ENCODE peak calls at places on chromosomes 12 and 14, in eight cellular contexts. M, O, A, Q, H, Y, V and E are unnamed samples.

GRCh38 chr12:56565510-56566101 is 44.0 kb downstream of the RBMS2 start:
- DNase-seq in M (no peak), H (peak), A (peak), O (peak), Y (peak), Q (no peak), V (peak), E (peak)

GRCh38 chr12:14999421-15000047 is 26.7 kb downstream of the PDE6H start:
- DNase-seq in V (no peak), O (no peak), H (no peak), M (peak), A (no peak), Q (peak), Y (no peak), E (no peak)

GRCh38 chr14:104361921-104362681 is 217.5 kb upstream of the C14orf180 start:
- DNase-seq in Y (no peak), V (no peak), H (no peak), O (peak), Q (no peak), A (no peak), M (no peak), E (no peak)

GRCh38 chr14:95222870-95223398 is 65.6 kb upstream of the DICER1 start:
- DNase-seq in V (no peak), M (no peak), Q (no peak), H (no peak), Y (no peak), O (no peak), A (no peak), E (no peak)

GRCh38 chr12:6067152-6067916 is 57.1 kb downstream of the VWF start:
- DNase-seq in H (peak), A (no peak), Q (no peak), M (peak), Y (peak), O (no peak), V (peak), E (no peak)

GRCh38 chr12:51911788-51912711 is 4.7 kb downstream of the ACVRL1 start:
- DNase-seq in Y (peak), H (peak), V (no peak), M (no peak), Q (no peak), A (no peak), O (peak), E (no peak)

GRCh38 chr12:24562761-24563392 is 386.0 kb downstream of the BCAT1 start:
- DNase-seq in V (peak), Y (peak), O (peak), M (no peak), H (peak), A (peak), Q (no peak), E (peak)

GRCh38 chr14:81400202-81400678 is at the start of gene STON2:
- DNase-seq in O (no peak), V (no peak), H (no peak), Y (peak), Q (peak), M (peak), A (no peak), E (peak)

GRCh38 chr12:11968516-11968915 is 102.2 kb upstream of the BCL2L14 start:
- DNase-seq in Q (no peak), O (no peak), A (no peak), V (no peak), H (no peak), M (no peak), Y (no peak), E (no peak)

GRCh38 chr12:68393398-68393797 is 61.2 kb upstream of the MDM1 start:
- DNase-seq in A (no peak), H (peak), M (no peak), O (no peak), Q (no peak), V (no peak), Y (no peak), E (no peak)

GRCh38 chr12:203462-204260 is 10.3 kb downstream of the SLC6A12 start:
- DNase-seq in M (no peak), V (peak), A (no peak), H (no peak), Y (no peak), O (no peak), Q (no peak), E (no peak)

GRCh38 chr14:64137657-64138290 is 156.4 kb downstream of the ESR2 start:
- DNase-seq in H (peak), V (peak), A (peak), Y (no peak), O (no peak), M (no peak), Q (no peak), E (no peak)

GRCh38 chr14:42222924-42223471 is 616.3 kb downstream of the LRFN5 start:
- DNase-seq in A (peak), Y (peak), H (no peak), V (no peak), Q (no peak), O (no peak), M (peak), E (no peak)

GRCh38 chr12:85527192-85527591 is 247.2 kb downstream of the ALX1 start:
- DNase-seq in Y (no peak), A (no peak), O (no peak), Q (no peak), M (no peak), V (no peak), H (no peak), E (no peak)

GRCh38 chr14:95513261-95513660 is 3.2 kb downstream of the SYNE3 start:
- DNase-seq in H (no peak), A (no peak), Q (no peak), M (no peak), V (no peak), O (no peak), Y (no peak), E (no peak)

GRCh38 chr12:57135487-57135886 is 7.2 kb downstream of the LRP1 start:
- DNase-seq in A (no peak), M (no peak), Y (no peak), V (peak), O (no peak), H (no peak), Q (no peak), E (no peak)

GRCh38 chr14:84857571-84857970 is 672.4 kb upstream of the FLRT2 start:
- DNase-seq in H (no peak), Q (no peak), O (no peak), M (peak), V (no peak), Y (no peak), A (no peak), E (no peak)

GRCh38 chr14:21074398-21075272 is 4.5 kb downstream of the ARHGEF40 start:
- DNase-seq in V (no peak), Q (no peak), M (no peak), Y (no peak), H (no peak), A (no peak), O (no peak), E (no peak)

GRCh38 chr14:105495990-105496830 is 5.2 kb downstream of the TEDC1 start:
- DNase-seq in O (peak), Y (no peak), M (no peak), V (peak), H (no peak), A (no peak), Q (no peak), E (no peak)

GRCh38 chr14:94001501-94002396 is 4.6 kb downstream of the CCDC197 start:
- DNase-seq in Q (peak), A (peak), M (peak), H (peak), Y (peak), O (peak), V (peak), E (peak)

GRCh38 chr14:29243355-29243754 is 476.8 kb downstream of the FOXG1 start:
- DNase-seq in H (peak), M (no peak), O (no peak), A (no peak), Y (no peak), V (no peak), Q (no peak), E (no peak)

GRCh38 chr12:84912191-84913142 is at the start of gene SLC6A15:
- DNase-seq in A (peak), M (peak), H (peak), Q (no peak), O (peak), Y (peak), V (peak), E (peak)

GRCh38 chr12:88628856-88629509 is 48.7 kb upstream of the KITLG start:
- DNase-seq in Y (no peak), M (no peak), H (no peak), V (no peak), Q (no peak), O (no peak), A (no peak), E (no peak)

GRCh38 chr12:96132819-96133218 is 61.4 kb upstream of the ELK3 start:
- DNase-seq in M (no peak), A (peak), O (no peak), Y (no peak), Q (no peak), H (peak), V (no peak), E (peak)

GRCh38 chr12:57844725-57845477 is 1.6 kb downstream of the CTDSP2 start:
- DNase-seq in A (peak), V (peak), M (peak), O (peak), H (no peak), Q (peak), Y (peak), E (peak)

GRCh38 chr14:71142375-71143038 is 235.2 kb downstream of the PCNX1 start:
- DNase-seq in M (no peak), Q (no peak), V (no peak), O (no peak), H (peak), A (peak), Y (no peak), E (peak)

GRCh38 chr12:77777274-77777673 is 53.4 kb upstream of the NAV3 start:
- DNase-seq in M (no peak), V (no peak), Q (no peak), A (no peak), O (no peak), H (peak), Y (no peak), E (no peak)

GRCh38 chr14:51293926-51294290 is 53.9 kb downstream of the TMX1 start:
- DNase-seq in O (no peak), A (no peak), H (no peak), V (no peak), Y (no peak), Q (no peak), M (no peak), E (no peak)

GRCh38 chr12:89040146-89040964 is 311.9 kb downstream of the DUSP6 start:
- DNase-seq in M (no peak), V (peak), O (peak), Y (no peak), A (peak), Q (no peak), H (no peak), E (peak)

DNA sequence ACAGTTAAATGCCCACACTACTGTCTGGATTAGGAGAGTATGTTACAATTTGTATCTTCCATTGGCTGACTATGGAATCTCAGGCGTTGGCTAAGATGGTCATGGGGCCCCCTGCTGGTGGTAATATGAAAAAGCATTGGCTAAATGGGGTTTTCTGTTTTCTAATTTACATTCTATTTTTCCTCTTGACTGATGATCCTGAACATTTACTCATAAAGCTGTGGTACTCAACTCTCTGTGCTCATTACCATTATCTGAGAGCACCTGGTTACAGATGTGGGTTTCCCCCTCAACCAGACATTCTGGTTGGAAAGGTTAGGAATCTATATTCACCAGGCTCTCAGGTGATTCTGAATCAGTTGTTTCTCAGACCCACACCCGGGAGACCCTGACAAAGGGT is 64.8 kb downstream of the WSCD2 start:
- DNase-seq in V (peak), Y (no peak), M (peak), A (peak), O (no peak), H (peak), Q (no peak), E (peak)
- TF ChIP-seq CTCF in V (peak), Y (peak), M (peak), A (peak), O (peak), H (peak), Q (peak), E (peak)

DNA sequence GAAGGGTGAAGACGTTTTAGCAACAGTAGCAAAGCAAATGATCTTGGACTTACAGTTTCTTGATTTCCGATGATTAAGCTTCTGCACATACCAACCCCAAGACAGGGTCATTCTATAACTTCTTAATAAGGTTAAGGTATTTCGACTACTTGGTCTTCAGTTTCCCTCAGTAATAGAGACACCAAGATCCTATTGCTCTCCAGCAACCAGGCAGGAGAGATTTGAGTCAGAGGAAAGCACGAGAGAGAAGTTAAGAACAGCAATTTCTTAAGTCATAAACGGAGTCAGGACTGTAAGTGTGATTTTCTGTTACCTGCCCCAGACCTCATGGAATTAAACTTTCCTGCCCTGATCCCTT is 215.6 kb downstream of the TTC8 start:
- DNase-seq in Y (no peak), O (no peak), M (no peak), V (no peak), Q (no peak), H (no peak), A (no peak), E (no peak)
- TF ChIP-seq CTCF in Y (no peak), O (no peak), M (no peak), V (no peak), Q (no peak), H (no peak), A (no peak), E (no peak)

GRCh38 chr12:108633534-108634224 is at the start of gene SELPLG:
- DNase-seq in Y (peak), Q (no peak), V (no peak), A (peak), M (no peak), H (no peak), O (peak), E (peak)
- TF ChIP-seq CTCF in Y (no peak), Q (no peak), V (no peak), A (peak), M (no peak), H (no peak), O (no peak), E (no peak)

GRCh38 chr12:27969901-27970390 is 2.6 kb downstream of the PTHLH start:
- DNase-seq in M (peak), A (peak), H (peak), Q (no peak), V (peak), Y (peak), O (peak), E (peak)
- TF ChIP-seq CTCF in M (peak), A (no peak), H (no peak), Q (peak), V (no peak), Y (no peak), O (no peak), E (no peak)

DNA sequence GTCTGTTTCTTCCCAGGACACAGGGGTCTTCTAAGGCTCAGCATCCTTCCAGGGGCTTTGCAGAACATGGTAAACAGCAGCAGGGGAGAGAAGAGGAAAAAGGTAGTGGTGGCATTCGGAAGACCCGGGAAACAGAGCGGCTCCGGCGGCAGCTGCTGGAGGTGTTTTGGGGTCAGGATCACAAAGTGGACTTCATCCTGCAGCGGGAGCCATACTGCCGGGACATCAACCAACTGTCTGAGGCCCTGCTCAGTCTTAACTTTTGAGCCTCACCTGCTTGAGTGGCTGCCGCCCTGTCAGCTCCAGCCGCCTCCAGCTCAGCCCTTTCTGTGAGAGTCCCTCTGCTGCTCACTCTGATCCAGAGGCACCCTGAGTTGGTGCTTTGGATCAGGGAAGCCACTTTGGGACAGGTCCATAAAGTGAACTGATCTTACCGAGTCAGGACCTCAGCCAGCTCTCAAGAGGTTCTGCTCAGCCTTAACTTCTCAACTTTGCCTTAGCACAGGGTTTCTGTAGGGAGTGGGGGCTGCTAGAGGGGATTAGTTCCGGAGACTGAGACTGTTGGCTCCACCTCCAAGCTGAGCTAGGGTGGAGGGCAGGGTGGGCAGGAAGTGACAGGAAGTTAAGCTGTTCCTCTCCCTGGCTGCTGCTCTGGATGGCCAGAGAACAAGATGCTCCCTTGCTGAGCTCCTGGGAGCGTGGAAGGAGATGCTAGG is 5.4 kb downstream of the SDR39U1 start:
- DNase-seq in Q (no peak), H (peak), M (no peak), O (no peak), A (no peak), V (no peak), Y (no peak), E (no peak)
- TF ChIP-seq CTCF in Q (no peak), H (no peak), M (peak), O (no peak), A (no peak), V (peak), Y (peak), E (peak)

DNA sequence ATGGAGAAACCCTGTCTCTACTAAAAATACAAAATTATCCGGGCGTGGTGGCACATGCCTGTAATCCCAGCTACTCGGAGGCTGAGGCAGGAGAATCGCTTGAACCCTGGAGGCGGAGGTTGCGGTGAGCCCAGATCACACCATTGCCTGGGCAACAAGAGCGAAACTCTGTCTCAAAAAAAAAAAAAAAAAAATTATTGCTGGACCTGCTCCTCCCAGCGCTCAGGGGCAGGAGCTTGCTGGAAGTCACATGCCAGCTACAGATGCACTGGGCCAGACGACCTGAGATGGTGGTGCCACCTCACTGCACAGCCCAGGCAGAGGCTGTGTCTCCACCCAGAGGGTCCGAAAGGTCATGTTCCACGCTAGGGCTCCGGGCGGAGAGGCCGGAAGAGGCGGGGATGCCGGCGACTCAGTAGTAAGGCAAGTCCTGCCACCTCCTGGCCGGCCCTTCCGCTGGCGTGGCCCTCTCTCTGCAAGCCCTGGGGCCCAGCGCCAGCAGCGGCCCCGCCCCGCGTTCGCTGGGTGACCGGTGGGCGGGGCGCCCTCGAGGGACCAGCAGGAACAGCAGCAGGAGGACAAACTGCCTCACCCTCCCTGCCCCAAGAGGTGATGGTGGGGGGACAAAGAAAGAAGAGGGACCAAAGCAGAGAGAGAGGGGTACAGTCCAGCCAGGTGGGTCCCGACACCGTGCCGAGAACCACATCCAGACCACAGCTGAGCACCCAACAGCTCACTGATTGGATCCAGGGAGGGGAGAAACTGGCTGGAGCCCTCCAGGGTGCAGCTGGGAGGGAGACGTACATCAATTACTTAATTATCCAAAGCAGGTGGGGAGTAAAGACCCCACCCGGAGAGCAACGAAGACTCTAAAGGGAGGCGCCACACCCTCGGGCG is 3.6 kb upstream of the RHOF start:
- DNase-seq in M (no peak), Q (peak), O (peak), A (no peak), Y (peak), H (peak), V (peak), E (no peak)
- TF ChIP-seq CTCF in M (peak), Q (peak), O (peak), A (no peak), Y (peak), H (no peak), V (no peak), E (no peak)